ENCODE peak calls at places on chromosomes 7 and 10, in five cellular contexts. I is AG08395, W is HT1080, H is AG10803, Y is neural crest cell. G is an unnamed sample.

GRCh38 chr10:20276127-20276979 is 460.1 kb downstream of the PLXDC2 start:
- DNase-seq in I (no peak), H (no peak), Y (peak), W (no peak), G (no peak)

GRCh38 chr7:114107522-114107921 is 188.7 kb upstream of the PPP1R3A start:
- DNase-seq in I (peak), W (no peak), H (peak), Y (no peak), G (no peak)

GRCh38 chr7:139771001-139771956 is 6.5 kb downstream of the HIPK2 start:
- DNase-seq in Y (no peak), W (peak), I (no peak), H (peak), G (peak)

GRCh38 chr10:66365686-66366085 is 560.1 kb upstream of the LRRTM3 start:
- DNase-seq in Y (no peak), I (no peak), H (no peak), W (no peak), G (no peak)

GRCh38 chr7:27661776-27662489 is 750 bp downstream of the HIBADH start:
- DNase-seq in Y (peak), I (peak), W (peak), H (peak), G (no peak)

GRCh38 chr7:159078911-159079270 is 65.8 kb downstream of the VIPR2 start:
- DNase-seq in H (no peak), I (no peak), W (no peak), Y (no peak), G (no peak)

GRCh38 chr7:144830024-144830785 is 5.6 kb downstream of the TPK1 start:
- DNase-seq in H (no peak), W (peak), I (no peak), Y (no peak), G (no peak)

GRCh38 chr10:49359349-49360231 is 36.3 kb downstream of the DRGX start:
- DNase-seq in W (peak), H (no peak), Y (no peak), I (no peak), G (no peak)

GRCh38 chr10:98248018-98248417 is 20.0 kb downstream of the LOXL4 start:
- DNase-seq in H (no peak), Y (no peak), I (no peak), W (no peak), G (no peak)

GRCh38 chr7:159049266-159050025 is 95.2 kb downstream of the VIPR2 start:
- DNase-seq in I (no peak), Y (no peak), H (no peak), W (no peak), G (no peak)

GRCh38 chr7:105913947-105914346 is 37.5 kb upstream of the ATXN7L1 start:
- DNase-seq in Y (no peak), W (no peak), H (no peak), I (no peak), G (no peak)

GRCh38 chr7:47943676-47944474 is 4.4 kb downstream of the PKD1L1 start:
- DNase-seq in I (no peak), Y (no peak), H (no peak), W (no peak), G (no peak)

GRCh38 chr7:1843921-1844335 is 173.9 kb downstream of the ELFN1 start:
- DNase-seq in H (no peak), W (no peak), I (no peak), Y (no peak), G (no peak)

GRCh38 chr10:88297103-88297502 is 286.0 kb downstream of the RNLS start:
- DNase-seq in H (no peak), Y (no peak), W (no peak), I (no peak), G (no peak)

GRCh38 chr7:42940985-42941847 is 9.0 kb downstream of the MRPL32 start:
- DNase-seq in I (peak), H (peak), Y (peak), W (peak), G (peak)

GRCh38 chr7:155885162-155886160 is 73.2 kb upstream of the SHH start:
- DNase-seq in H (no peak), W (peak), Y (no peak), I (no peak), G (no peak)

GRCh38 chr7:91375378-91375777 is 111.1 kb downstream of the FZD1 start:
- DNase-seq in H (peak), Y (no peak), W (no peak), I (no peak), G (no peak)

GRCh38 chr10:73801253-73801590 is 10.2 kb downstream of the NDST2 start:
- DNase-seq in W (no peak), I (no peak), Y (no peak), H (no peak), G (no peak)

GRCh38 chr10:8035641-8036520 is 18.6 kb upstream of the GATA3 start:
- DNase-seq in I (no peak), H (no peak), W (no peak), Y (no peak), G (no peak)

GRCh38 chr10:48701139-48701901 is 16.6 kb downstream of the WDFY4 start:
- DNase-seq in Y (no peak), W (no peak), H (no peak), I (no peak), G (no peak)

GRCh38 chr7:151113344-151114150 is 27.3 kb downstream of the AGAP3 start:
- DNase-seq in W (peak), H (peak), Y (no peak), I (peak), G (peak)

GRCh38 chr7:21962677-21963076 is 17.0 kb upstream of the CDCA7L start:
- DNase-seq in Y (no peak), H (no peak), W (no peak), I (no peak), G (no peak)

GRCh38 chr10:46251857-46252847 is 34.6 kb upstream of the ANTXRL start:
- DNase-seq in Y (no peak), H (no peak), W (no peak), I (no peak), G (no peak)

GRCh38 chr10:75402486-75403143 is 1.1 kb upstream of the ZNF503 start:
- DNase-seq in Y (peak), W (peak), I (no peak), H (no peak), G (no peak)

GRCh38 chr10:83233691-83234090 is 905.6 kb upstream of the GHITM start:
- DNase-seq in I (no peak), W (no peak), Y (no peak), H (no peak), G (no peak)

GRCh38 chr7:93958216-93958615 is 36.7 kb downstream of the GNG11 start:
- DNase-seq in I (no peak), H (no peak), Y (no peak), W (peak), G (no peak)

GRCh38 chr10:91610444-91610843 is 22.4 kb downstream of the PPP1R3C start:
- DNase-seq in H (peak), Y (no peak), I (no peak), W (peak), G (no peak)

GRCh38 chr7:64308019-64308275 is 5.8 kb upstream of the ZNF736 start:
- DNase-seq in I (no peak), W (no peak), H (no peak), Y (no peak), G (no peak)

GRCh38 chr10:121556448-121556847 is 41.8 kb downstream of the FGFR2 start:
- DNase-seq in Y (no peak), W (no peak), H (no peak), I (no peak), G (no peak)